ENCODE peak calls at places on chromosome 20, in six cellular contexts. M, S, J, B, R and Y are unnamed samples.

GRCh38 chr20:3041818-3042504 is 1.5 kb upstream of the GNRH2 start:
- DNase-seq in S (no peak), M (no peak), J (no peak), B (no peak), R (no peak), Y (no peak)

GRCh38 chr20:57048027-57048869 is 218.2 kb downstream of the BMP7 start:
- DNase-seq in J (no peak), R (no peak), M (peak; percentile 37), B (no peak), S (no peak), Y (peak; percentile 69)

GRCh38 chr20:4061989-4062388 is 46.6 kb upstream of the RNF24 start:
- DNase-seq in R (no peak), J (no peak), S (no peak), M (no peak), B (no peak), Y (no peak)

GRCh38 chr20:58661298-58662141 is 10.4 kb downstream of the STX16 start:
- DNase-seq in B (no peak), J (no peak), S (no peak), R (peak; percentile 56), M (no peak), Y (no peak)

GRCh38 chr20:17377222-17377621 is 150.4 kb downstream of the PCSK2 start:
- DNase-seq in S (no peak), J (no peak), B (no peak), M (no peak), R (no peak), Y (no peak)

GRCh38 chr20:56001106-56001785 is 4.1 kb downstream of the CBLN4 start:
- DNase-seq in M (no peak), R (no peak), S (no peak), B (no peak), J (peak; percentile 8), Y (no peak)

GRCh38 chr20:41316602-41317535 is 662 bp downstream of the ZHX3 start:
- DNase-seq in J (peak; percentile 67), B (peak; percentile 78), R (peak; percentile 72), M (peak; percentile 84), S (peak; percentile 94), Y (peak; percentile 94)

GRCh38 chr20:19478320-19478719 is 265.9 kb downstream of the SLC24A3 start:
- DNase-seq in B (no peak), M (no peak), J (no peak), S (no peak), R (no peak), Y (no peak)

GRCh38 chr20:60255866-60256265 is 297.6 kb downstream of the CDH26 start:
- DNase-seq in R (no peak), S (peak; percentile 59), B (no peak), J (no peak), M (no peak), Y (peak; percentile 61)

GRCh38 chr20:62602550-62602949 is 39.8 kb upstream of the SLCO4A1 start:
- DNase-seq in J (no peak), R (no peak), M (peak; percentile 23), B (no peak), S (no peak), Y (no peak)

GRCh38 chr20:17505664-17506517 is 25.3 kb downstream of the BFSP1 start:
- DNase-seq in M (no peak), B (no peak), S (peak; percentile 62), J (no peak), R (no peak), Y (peak; percentile 60)

GRCh38 chr20:20546402-20546801 is 166.0 kb downstream of the RALGAPA2 start:
- DNase-seq in S (no peak), B (no peak), R (no peak), J (no peak), M (no peak), Y (no peak)

GRCh38 chr20:19874328-19874727 is 116.3 kb downstream of the RIN2 start:
- DNase-seq in R (no peak), S (no peak), B (no peak), J (no peak), M (no peak), Y (no peak)

GRCh38 chr20:47456041-47456537 is 45.6 kb upstream of the NCOA3 start:
- DNase-seq in M (peak; percentile 33), S (no peak), J (no peak), B (no peak), R (no peak), Y (no peak)

GRCh38 chr20:37524859-37525708 is 2.6 kb downstream of the BLCAP start:
- DNase-seq in B (no peak), S (no peak), M (peak; percentile 18), J (no peak), R (no peak), Y (peak; percentile 80)

GRCh38 chr20:52047811-52048302 is 143.7 kb downstream of the ZFP64 start:
- DNase-seq in S (peak; percentile 41), R (no peak), J (no peak), B (no peak), M (no peak), Y (no peak)

GRCh38 chr20:45407783-45408645 is at the start of gene DBNDD2:
- DNase-seq in M (no peak), B (no peak), R (no peak), S (no peak), J (no peak), Y (no peak)

GRCh38 chr20:61761453-61762207 is 304.1 kb downstream of the TAF4 start:
- DNase-seq in S (no peak), B (no peak), R (no peak), J (no peak), M (no peak), Y (no peak)

GRCh38 chr20:47054945-47055344 is 160.3 kb downstream of the EYA2 start:
- DNase-seq in B (no peak), M (no peak), S (no peak), J (no peak), R (no peak), Y (no peak)

GRCh38 chr20:35467339-35468224 is 12.2 kb downstream of the CEP250 start:
- DNase-seq in B (no peak), M (no peak), J (no peak), R (no peak), S (peak; percentile 7), Y (peak; percentile 76)

GRCh38 chr20:32823737-32824588 is 4.2 kb downstream of the MAPRE1 start:
- DNase-seq in B (no peak), M (no peak), R (no peak), S (peak; percentile 40), J (no peak), Y (peak; percentile 41)

GRCh38 chr20:64240243-64241015 is 15.1 kb upstream of the PCMTD2 start:
- DNase-seq in S (no peak), R (no peak), B (no peak), M (no peak), J (no peak), Y (no peak)

GRCh38 chr20:17663486-17663885 is 18.6 kb downstream of the RRBP1 start:
- DNase-seq in J (no peak), S (no peak), M (no peak), R (no peak), B (no peak), Y (no peak)

GRCh38 chr20:15236812-15237211 is 899.4 kb upstream of the FLRT3 start:
- DNase-seq in R (no peak), B (no peak), S (peak; percentile 10), M (peak; percentile 17), J (peak; percentile 25), Y (peak; percentile 20)

GRCh38 chr20:45308078-45308778 is at the start of gene MATN4:
- DNase-seq in S (no peak), R (no peak), B (no peak), J (peak; percentile 81), M (peak; percentile 56), Y (no peak)

GRCh38 chr20:64247312-64247627 is 8.3 kb upstream of the PCMTD2 start:
- DNase-seq in J (no peak), S (no peak), B (no peak), M (no peak), R (no peak), Y (no peak)

GRCh38 chr20:58895099-58895795 is 42.7 kb downstream of the GNAS start:
- DNase-seq in R (no peak), M (no peak), J (no peak), S (no peak), B (no peak), Y (no peak)

GRCh38 chr20:22802296-22802695 is 217.9 kb upstream of the FOXA2 start:
- DNase-seq in B (no peak), S (no peak), J (no peak), R (no peak), M (no peak), Y (no peak)